ENCODE peak calls at places on chromosomes 11 and 22, in nine cellular contexts. One of them, this sample, is unnamed.

GRCh38 chr22:33565580-33565995 is 354.7 kb downstream of the LARGE1 start:
- DNase-seq in colonic mucosa: no peak
- DNase-seq in mucosa of descending colon: no peak
- DNase-seq in fibroblast of villous mesenchyme: no peak
- DNase-seq in adrenal gland: no peak
- DNase-seq in astrocyte of the spinal cord: no peak
- DNase-seq in nephron progenitor cell: no peak
- DNase-seq in fibroblast of mammary gland: no peak
- DNase-seq in PC-3: no peak
- DNase-seq in this sample: no peak

GRCh38 chr22:21100149-21101032 is 54.6 kb downstream of the LRRC74B start:
- DNase-seq in colonic mucosa: no peak
- DNase-seq in mucosa of descending colon: no peak
- DNase-seq in fibroblast of villous mesenchyme: peak
- DNase-seq in adrenal gland: no peak
- DNase-seq in astrocyte of the spinal cord: no peak
- DNase-seq in nephron progenitor cell: no peak
- DNase-seq in fibroblast of mammary gland: peak
- DNase-seq in PC-3: no peak
- DNase-seq in this sample: no peak

GRCh38 chr22:40224702-40225101 is 47.0 kb downstream of the TNRC6B start:
- DNase-seq in colonic mucosa: no peak
- DNase-seq in mucosa of descending colon: no peak
- DNase-seq in fibroblast of villous mesenchyme: no peak
- DNase-seq in adrenal gland: no peak
- DNase-seq in astrocyte of the spinal cord: no peak
- DNase-seq in nephron progenitor cell: no peak
- DNase-seq in fibroblast of mammary gland: peak
- DNase-seq in PC-3: no peak
- DNase-seq in this sample: no peak

GRCh38 chr11:2517016-2517385 is 72.2 kb downstream of the KCNQ1 start:
- DNase-seq in colonic mucosa: peak
- DNase-seq in mucosa of descending colon: no peak
- DNase-seq in fibroblast of villous mesenchyme: no peak
- DNase-seq in adrenal gland: no peak
- DNase-seq in astrocyte of the spinal cord: no peak
- DNase-seq in nephron progenitor cell: no peak
- DNase-seq in fibroblast of mammary gland: no peak
- DNase-seq in PC-3: no peak
- DNase-seq in this sample: no peak

GRCh38 chr11:70491696-70492472 is 93.6 kb downstream of the CTTN start:
- DNase-seq in colonic mucosa: no peak
- DNase-seq in mucosa of descending colon: no peak
- DNase-seq in fibroblast of villous mesenchyme: no peak
- DNase-seq in adrenal gland: no peak
- DNase-seq in astrocyte of the spinal cord: no peak
- DNase-seq in nephron progenitor cell: no peak
- DNase-seq in fibroblast of mammary gland: no peak
- DNase-seq in PC-3: no peak
- DNase-seq in this sample: no peak

GRCh38 chr11:114970908-114971645 is 292.8 kb downstream of the NXPE2 start:
- DNase-seq in colonic mucosa: no peak
- DNase-seq in mucosa of descending colon: no peak
- DNase-seq in fibroblast of villous mesenchyme: no peak
- DNase-seq in adrenal gland: no peak
- DNase-seq in astrocyte of the spinal cord: no peak
- DNase-seq in nephron progenitor cell: no peak
- DNase-seq in fibroblast of mammary gland: no peak
- DNase-seq in PC-3: no peak
- DNase-seq in this sample: no peak

GRCh38 chr11:2933376-2934056 is 4.3 kb upstream of the PHLDA2 start:
- DNase-seq in colonic mucosa: peak
- DNase-seq in mucosa of descending colon: peak
- DNase-seq in fibroblast of villous mesenchyme: peak
- DNase-seq in adrenal gland: peak
- DNase-seq in astrocyte of the spinal cord: peak
- DNase-seq in nephron progenitor cell: no peak
- DNase-seq in fibroblast of mammary gland: peak
- DNase-seq in PC-3: peak
- DNase-seq in this sample: no peak

GRCh38 chr11:108873305-108873704 is 208.4 kb downstream of the DDX10 start:
- DNase-seq in colonic mucosa: no peak
- DNase-seq in mucosa of descending colon: no peak
- DNase-seq in fibroblast of villous mesenchyme: no peak
- DNase-seq in adrenal gland: no peak
- DNase-seq in astrocyte of the spinal cord: peak
- DNase-seq in nephron progenitor cell: no peak
- DNase-seq in fibroblast of mammary gland: no peak
- DNase-seq in PC-3: peak
- DNase-seq in this sample: no peak

GRCh38 chr11:45743556-45744468 is 61.1 kb upstream of the SLC35C1 start:
- DNase-seq in colonic mucosa: no peak
- DNase-seq in mucosa of descending colon: no peak
- DNase-seq in fibroblast of villous mesenchyme: no peak
- DNase-seq in adrenal gland: no peak
- DNase-seq in astrocyte of the spinal cord: no peak
- DNase-seq in nephron progenitor cell: no peak
- DNase-seq in fibroblast of mammary gland: no peak
- DNase-seq in PC-3: no peak
- DNase-seq in this sample: no peak

GRCh38 chr11:75214411-75214821 is 26.2 kb upstream of the TPBGL start:
- DNase-seq in colonic mucosa: peak
- DNase-seq in mucosa of descending colon: peak
- DNase-seq in fibroblast of villous mesenchyme: peak
- DNase-seq in adrenal gland: peak
- DNase-seq in astrocyte of the spinal cord: peak
- DNase-seq in nephron progenitor cell: peak
- DNase-seq in fibroblast of mammary gland: peak
- DNase-seq in PC-3: peak
- DNase-seq in this sample: peak

GRCh38 chr11:44595964-44596381 is 30.5 kb downstream of the CD82 start:
- DNase-seq in colonic mucosa: no peak
- DNase-seq in mucosa of descending colon: no peak
- DNase-seq in fibroblast of villous mesenchyme: no peak
- DNase-seq in adrenal gland: no peak
- DNase-seq in astrocyte of the spinal cord: peak
- DNase-seq in nephron progenitor cell: no peak
- DNase-seq in fibroblast of mammary gland: no peak
- DNase-seq in PC-3: no peak
- DNase-seq in this sample: no peak

GRCh38 chr22:47203554-47203991 is 441.1 kb downstream of the TBC1D22A start:
- DNase-seq in colonic mucosa: peak
- DNase-seq in mucosa of descending colon: no peak
- DNase-seq in fibroblast of villous mesenchyme: no peak
- DNase-seq in adrenal gland: no peak
- DNase-seq in astrocyte of the spinal cord: no peak
- DNase-seq in nephron progenitor cell: no peak
- DNase-seq in fibroblast of mammary gland: no peak
- DNase-seq in PC-3: no peak
- DNase-seq in this sample: no peak

GRCh38 chr22:40703731-40704130 is 24.4 kb downstream of the MCHR1 start:
- DNase-seq in colonic mucosa: no peak
- DNase-seq in mucosa of descending colon: no peak
- DNase-seq in fibroblast of villous mesenchyme: no peak
- DNase-seq in adrenal gland: no peak
- DNase-seq in astrocyte of the spinal cord: no peak
- DNase-seq in nephron progenitor cell: no peak
- DNase-seq in fibroblast of mammary gland: no peak
- DNase-seq in PC-3: no peak
- DNase-seq in this sample: no peak

GRCh38 chr11:67312187-67313021 is 9.1 kb downstream of the SSH3 start:
- DNase-seq in colonic mucosa: peak
- DNase-seq in mucosa of descending colon: peak
- DNase-seq in fibroblast of villous mesenchyme: no peak
- DNase-seq in adrenal gland: no peak
- DNase-seq in astrocyte of the spinal cord: no peak
- DNase-seq in nephron progenitor cell: no peak
- DNase-seq in fibroblast of mammary gland: no peak
- DNase-seq in PC-3: peak
- DNase-seq in this sample: no peak

GRCh38 chr11:120556841-120557240 is 45.3 kb downstream of the GRIK4 start:
- DNase-seq in colonic mucosa: no peak
- DNase-seq in mucosa of descending colon: no peak
- DNase-seq in fibroblast of villous mesenchyme: no peak
- DNase-seq in adrenal gland: peak
- DNase-seq in astrocyte of the spinal cord: no peak
- DNase-seq in nephron progenitor cell: no peak
- DNase-seq in fibroblast of mammary gland: no peak
- DNase-seq in PC-3: no peak
- DNase-seq in this sample: no peak

GRCh38 chr11:123107945-123108344 is 46.0 kb upstream of the HSPA8 start:
- DNase-seq in colonic mucosa: no peak
- DNase-seq in mucosa of descending colon: no peak
- DNase-seq in fibroblast of villous mesenchyme: peak
- DNase-seq in adrenal gland: no peak
- DNase-seq in astrocyte of the spinal cord: no peak
- DNase-seq in nephron progenitor cell: no peak
- DNase-seq in fibroblast of mammary gland: no peak
- DNase-seq in PC-3: no peak
- DNase-seq in this sample: no peak

GRCh38 chr11:114250993-114251796 is 45.0 kb upstream of the NNMT start:
- DNase-seq in colonic mucosa: no peak
- DNase-seq in mucosa of descending colon: no peak
- DNase-seq in fibroblast of villous mesenchyme: peak
- DNase-seq in adrenal gland: no peak
- DNase-seq in astrocyte of the spinal cord: no peak
- DNase-seq in nephron progenitor cell: no peak
- DNase-seq in fibroblast of mammary gland: peak
- DNase-seq in PC-3: no peak
- DNase-seq in this sample: no peak

GRCh38 chr11:112503410-112503809 is 242.8 kb upstream of the PLET1 start:
- DNase-seq in colonic mucosa: no peak
- DNase-seq in mucosa of descending colon: no peak
- DNase-seq in fibroblast of villous mesenchyme: no peak
- DNase-seq in adrenal gland: no peak
- DNase-seq in astrocyte of the spinal cord: no peak
- DNase-seq in nephron progenitor cell: no peak
- DNase-seq in fibroblast of mammary gland: no peak
- DNase-seq in PC-3: no peak
- DNase-seq in this sample: no peak

GRCh38 chr22:48711031-48711431 is 1116.6 kb downstream of the BRD1 start:
- DNase-seq in colonic mucosa: no peak
- DNase-seq in mucosa of descending colon: no peak
- DNase-seq in fibroblast of villous mesenchyme: no peak
- DNase-seq in adrenal gland: no peak
- DNase-seq in astrocyte of the spinal cord: no peak
- DNase-seq in nephron progenitor cell: no peak
- DNase-seq in fibroblast of mammary gland: no peak
- DNase-seq in PC-3: no peak
- DNase-seq in this sample: no peak

GRCh38 chr11:108902027-108902469 is 237.2 kb downstream of the DDX10 start:
- DNase-seq in colonic mucosa: no peak
- DNase-seq in mucosa of descending colon: no peak
- DNase-seq in fibroblast of villous mesenchyme: no peak
- DNase-seq in adrenal gland: no peak
- DNase-seq in astrocyte of the spinal cord: no peak
- DNase-seq in nephron progenitor cell: no peak
- DNase-seq in fibroblast of mammary gland: no peak
- DNase-seq in PC-3: no peak
- DNase-seq in this sample: no peak

GRCh38 chr11:4677948-4678347 is 19.7 kb downstream of the OR51E2 start:
- DNase-seq in colonic mucosa: no peak
- DNase-seq in mucosa of descending colon: no peak
- DNase-seq in fibroblast of villous mesenchyme: peak
- DNase-seq in adrenal gland: no peak
- DNase-seq in astrocyte of the spinal cord: no peak
- DNase-seq in nephron progenitor cell: no peak
- DNase-seq in fibroblast of mammary gland: no peak
- DNase-seq in PC-3: no peak
- DNase-seq in this sample: no peak

GRCh38 chr11:72328366-72329224 is 84.6 kb upstream of the PHOX2A start:
- DNase-seq in colonic mucosa: no peak
- DNase-seq in mucosa of descending colon: no peak
- DNase-seq in fibroblast of villous mesenchyme: no peak
- DNase-seq in adrenal gland: peak
- DNase-seq in astrocyte of the spinal cord: peak
- DNase-seq in nephron progenitor cell: no peak
- DNase-seq in fibroblast of mammary gland: peak
- DNase-seq in PC-3: peak
- DNase-seq in this sample: no peak
- TF ChIP-seq CTCF in colonic mucosa: no peak
- TF ChIP-seq CTCF in mucosa of descending colon: no peak
- TF ChIP-seq CTCF in fibroblast of villous mesenchyme: peak
- TF ChIP-seq CTCF in adrenal gland: no peak
- TF ChIP-seq CTCF in astrocyte of the spinal cord: no peak
- TF ChIP-seq CTCF in nephron progenitor cell: no peak
- TF ChIP-seq CTCF in fibroblast of mammary gland: no peak
- TF ChIP-seq CTCF in PC-3: peak
- TF ChIP-seq CTCF in this sample: no peak

GRCh38 chr11:103338621-103339484 is 229.6 kb downstream of the DYNC2H1 start:
- DNase-seq in colonic mucosa: no peak
- DNase-seq in mucosa of descending colon: no peak
- DNase-seq in fibroblast of villous mesenchyme: peak
- DNase-seq in adrenal gland: no peak
- DNase-seq in astrocyte of the spinal cord: peak
- DNase-seq in nephron progenitor cell: peak
- DNase-seq in fibroblast of mammary gland: peak
- DNase-seq in PC-3: peak
- DNase-seq in this sample: no peak
- TF ChIP-seq CTCF in colonic mucosa: no peak
- TF ChIP-seq CTCF in mucosa of descending colon: no peak
- TF ChIP-seq CTCF in fibroblast of villous mesenchyme: peak
- TF ChIP-seq CTCF in adrenal gland: no peak
- TF ChIP-seq CTCF in astrocyte of the spinal cord: peak
- TF ChIP-seq CTCF in nephron progenitor cell: no peak
- TF ChIP-seq CTCF in fibroblast of mammary gland: peak
- TF ChIP-seq CTCF in PC-3: peak
- TF ChIP-seq CTCF in this sample: no peak

GRCh38 chr11:19018901-19019300 is 41.6 kb downstream of the MRGPRX2 start:
- DNase-seq in colonic mucosa: no peak
- DNase-seq in mucosa of descending colon: no peak
- DNase-seq in fibroblast of villous mesenchyme: no peak
- DNase-seq in adrenal gland: no peak
- DNase-seq in astrocyte of the spinal cord: no peak
- DNase-seq in nephron progenitor cell: peak
- DNase-seq in fibroblast of mammary gland: no peak
- DNase-seq in PC-3: peak
- DNase-seq in this sample: no peak
- TF ChIP-seq CTCF in colonic mucosa: no peak
- TF ChIP-seq CTCF in mucosa of descending colon: no peak
- TF ChIP-seq CTCF in fibroblast of villous mesenchyme: no peak
- TF ChIP-seq CTCF in adrenal gland: no peak
- TF ChIP-seq CTCF in astrocyte of the spinal cord: no peak
- TF ChIP-seq CTCF in nephron progenitor cell: no peak
- TF ChIP-seq CTCF in fibroblast of mammary gland: no peak
- TF ChIP-seq CTCF in PC-3: no peak
- TF ChIP-seq CTCF in this sample: no peak

DNA sequence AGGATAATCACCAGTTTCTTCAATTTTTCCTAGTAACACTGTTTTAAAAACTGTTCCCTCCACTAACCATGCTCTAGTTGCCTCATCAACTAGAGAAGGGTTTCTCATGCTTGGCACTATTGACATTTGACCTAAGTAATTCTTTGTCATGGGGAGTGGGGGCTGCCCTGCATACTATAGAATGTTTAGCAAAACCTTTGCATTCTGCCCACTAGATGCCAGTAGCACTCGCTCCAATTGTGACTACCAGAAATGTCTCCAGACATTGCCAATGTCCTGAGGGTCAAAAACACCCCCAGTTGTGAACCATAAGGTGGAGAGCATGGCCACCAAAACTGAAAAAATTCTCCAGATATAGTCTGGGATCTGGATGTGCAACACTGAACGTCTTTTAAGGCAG is 27.6 kb upstream of the BMAL1 start:
- DNase-seq in colonic mucosa: no peak
- DNase-seq in mucosa of descending colon: no peak
- DNase-seq in fibroblast of villous mesenchyme: no peak
- DNase-seq in adrenal gland: no peak
- DNase-seq in astrocyte of the spinal cord: no peak
- DNase-seq in nephron progenitor cell: no peak
- DNase-seq in fibroblast of mammary gland: peak
- DNase-seq in PC-3: peak
- DNase-seq in this sample: no peak
- TF ChIP-seq CTCF in colonic mucosa: no peak
- TF ChIP-seq CTCF in mucosa of descending colon: no peak
- TF ChIP-seq CTCF in fibroblast of villous mesenchyme: peak
- TF ChIP-seq CTCF in adrenal gland: no peak
- TF ChIP-seq CTCF in astrocyte of the spinal cord: peak
- TF ChIP-seq CTCF in nephron progenitor cell: no peak
- TF ChIP-seq CTCF in fibroblast of mammary gland: peak
- TF ChIP-seq CTCF in PC-3: peak
- TF ChIP-seq CTCF in this sample: peak

This sample was measured in GM20000.